ENCODE peak calls at places on chromosome 9, in eight cellular contexts. One of them, this sample, is unnamed.

GRCh38 chr9:127897194-127897692 is 2.2 kb downstream of the ST6GALNAC6 start:
- DNase-seq in uterus: peak
- DNase-seq in cardiac muscle cell: peak
- DNase-seq in left ventricle myocardium inferior: peak
- DNase-seq in tibial artery: peak
- DNase-seq in thyroid gland: peak
- DNase-seq in foreskin fibroblast: peak
- DNase-seq in kidney epithelial cell: no peak
- DNase-seq in this sample: no peak

GRCh38 chr9:1659036-1659701 is 356.0 kb upstream of the SMARCA2 start:
- DNase-seq in tibial artery: no peak
- DNase-seq in kidney epithelial cell: no peak
- DNase-seq in thyroid gland: no peak
- DNase-seq in cardiac muscle cell: no peak
- DNase-seq in left ventricle myocardium inferior: no peak
- DNase-seq in foreskin fibroblast: no peak
- DNase-seq in uterus: no peak
- DNase-seq in this sample: no peak

GRCh38 chr9:98764351-98764750 is 32.0 kb downstream of the ANKS6 start:
- DNase-seq in left ventricle myocardium inferior: no peak
- DNase-seq in foreskin fibroblast: peak
- DNase-seq in cardiac muscle cell: no peak
- DNase-seq in kidney epithelial cell: no peak
- DNase-seq in thyroid gland: no peak
- DNase-seq in tibial artery: no peak
- DNase-seq in uterus: no peak
- DNase-seq in this sample: no peak

GRCh38 chr9:25677301-25678146 is 720 bp downstream of the TUSC1 start:
- DNase-seq in tibial artery: peak
- DNase-seq in foreskin fibroblast: peak
- DNase-seq in thyroid gland: peak
- DNase-seq in kidney epithelial cell: no peak
- DNase-seq in cardiac muscle cell: peak
- DNase-seq in left ventricle myocardium inferior: peak
- DNase-seq in uterus: peak
- DNase-seq in this sample: peak

GRCh38 chr9:80691229-80691628 is 998.1 kb downstream of the TLE1 start:
- DNase-seq in foreskin fibroblast: no peak
- DNase-seq in left ventricle myocardium inferior: no peak
- DNase-seq in kidney epithelial cell: no peak
- DNase-seq in thyroid gland: no peak
- DNase-seq in tibial artery: no peak
- DNase-seq in uterus: no peak
- DNase-seq in cardiac muscle cell: no peak
- DNase-seq in this sample: no peak

GRCh38 chr9:86285247-86285646 is 2.9 kb upstream of the ISCA1 start:
- DNase-seq in cardiac muscle cell: no peak
- DNase-seq in left ventricle myocardium inferior: no peak
- DNase-seq in uterus: no peak
- DNase-seq in tibial artery: no peak
- DNase-seq in foreskin fibroblast: no peak
- DNase-seq in kidney epithelial cell: no peak
- DNase-seq in thyroid gland: no peak
- DNase-seq in this sample: no peak

GRCh38 chr9:95753762-95754465 is 121.6 kb upstream of the ERCC6L2 start:
- DNase-seq in left ventricle myocardium inferior: peak
- DNase-seq in kidney epithelial cell: no peak
- DNase-seq in uterus: peak
- DNase-seq in cardiac muscle cell: no peak
- DNase-seq in tibial artery: no peak
- DNase-seq in thyroid gland: no peak
- DNase-seq in foreskin fibroblast: no peak
- DNase-seq in this sample: no peak

GRCh38 chr9:85858351-85858750 is 82.6 kb upstream of the NAA35 start:
- DNase-seq in tibial artery: no peak
- DNase-seq in cardiac muscle cell: no peak
- DNase-seq in uterus: no peak
- DNase-seq in foreskin fibroblast: no peak
- DNase-seq in kidney epithelial cell: no peak
- DNase-seq in thyroid gland: no peak
- DNase-seq in left ventricle myocardium inferior: no peak
- DNase-seq in this sample: no peak

GRCh38 chr9:81653240-81653639 is 36.1 kb downstream of the TLE1 start:
- DNase-seq in foreskin fibroblast: peak
- DNase-seq in kidney epithelial cell: no peak
- DNase-seq in uterus: no peak
- DNase-seq in left ventricle myocardium inferior: no peak
- DNase-seq in thyroid gland: no peak
- DNase-seq in tibial artery: no peak
- DNase-seq in cardiac muscle cell: no peak
- DNase-seq in this sample: no peak

GRCh38 chr9:106961623-106962022 is 98.7 kb downstream of the ZNF462 start:
- DNase-seq in tibial artery: no peak
- DNase-seq in left ventricle myocardium inferior: no peak
- DNase-seq in cardiac muscle cell: no peak
- DNase-seq in uterus: no peak
- DNase-seq in thyroid gland: no peak
- DNase-seq in foreskin fibroblast: peak
- DNase-seq in kidney epithelial cell: no peak
- DNase-seq in this sample: no peak

GRCh38 chr9:72577212-72577753 is 55.9 kb downstream of the TMC1 start:
- DNase-seq in tibial artery: peak
- DNase-seq in left ventricle myocardium inferior: no peak
- DNase-seq in thyroid gland: peak
- DNase-seq in foreskin fibroblast: peak
- DNase-seq in kidney epithelial cell: no peak
- DNase-seq in cardiac muscle cell: no peak
- DNase-seq in uterus: peak
- DNase-seq in this sample: peak

GRCh38 chr9:129962889-129963703 is 79.9 kb downstream of the FNBP1 start:
- DNase-seq in kidney epithelial cell: no peak
- DNase-seq in foreskin fibroblast: peak
- DNase-seq in left ventricle myocardium inferior: peak
- DNase-seq in thyroid gland: peak
- DNase-seq in cardiac muscle cell: peak
- DNase-seq in uterus: no peak
- DNase-seq in tibial artery: peak
- DNase-seq in this sample: no peak

GRCh38 chr9:12640021-12640587 is 53.1 kb upstream of the TYRP1 start:
- DNase-seq in uterus: no peak
- DNase-seq in thyroid gland: no peak
- DNase-seq in foreskin fibroblast: peak
- DNase-seq in kidney epithelial cell: peak
- DNase-seq in left ventricle myocardium inferior: no peak
- DNase-seq in cardiac muscle cell: peak
- DNase-seq in tibial artery: no peak
- DNase-seq in this sample: peak

GRCh38 chr9:107548298-107549142 is 59.0 kb upstream of the KLF4 start:
- DNase-seq in cardiac muscle cell: no peak
- DNase-seq in foreskin fibroblast: peak
- DNase-seq in tibial artery: peak
- DNase-seq in uterus: peak
- DNase-seq in left ventricle myocardium inferior: no peak
- DNase-seq in thyroid gland: no peak
- DNase-seq in kidney epithelial cell: peak
- DNase-seq in this sample: peak

GRCh38 chr9:80968611-80969010 is 720.7 kb downstream of the TLE1 start:
- DNase-seq in thyroid gland: no peak
- DNase-seq in cardiac muscle cell: no peak
- DNase-seq in foreskin fibroblast: peak
- DNase-seq in kidney epithelial cell: peak
- DNase-seq in left ventricle myocardium inferior: no peak
- DNase-seq in tibial artery: no peak
- DNase-seq in uterus: no peak
- DNase-seq in this sample: peak

GRCh38 chr9:6229604-6230003 is 14.0 kb downstream of the IL33 start:
- DNase-seq in cardiac muscle cell: no peak
- DNase-seq in tibial artery: no peak
- DNase-seq in thyroid gland: no peak
- DNase-seq in left ventricle myocardium inferior: no peak
- DNase-seq in foreskin fibroblast: peak
- DNase-seq in uterus: no peak
- DNase-seq in kidney epithelial cell: no peak
- DNase-seq in this sample: no peak

GRCh38 chr9:129437626-129438323 is 183.1 kb downstream of the C9orf50 start:
- DNase-seq in cardiac muscle cell: no peak
- DNase-seq in thyroid gland: peak
- DNase-seq in left ventricle myocardium inferior: no peak
- DNase-seq in tibial artery: no peak
- DNase-seq in uterus: peak
- DNase-seq in foreskin fibroblast: peak
- DNase-seq in kidney epithelial cell: no peak
- DNase-seq in this sample: no peak

GRCh38 chr9:122527193-122527592 is at the start of gene OR1N1:
- DNase-seq in left ventricle myocardium inferior: no peak
- DNase-seq in thyroid gland: no peak
- DNase-seq in tibial artery: no peak
- DNase-seq in uterus: no peak
- DNase-seq in kidney epithelial cell: no peak
- DNase-seq in foreskin fibroblast: no peak
- DNase-seq in cardiac muscle cell: no peak
- DNase-seq in this sample: no peak

GRCh38 chr9:77063645-77064285 is 44.3 kb downstream of the FOXB2 start:
- DNase-seq in tibial artery: no peak
- DNase-seq in foreskin fibroblast: peak
- DNase-seq in uterus: no peak
- DNase-seq in kidney epithelial cell: no peak
- DNase-seq in thyroid gland: no peak
- DNase-seq in cardiac muscle cell: no peak
- DNase-seq in left ventricle myocardium inferior: no peak
- DNase-seq in this sample: peak

GRCh38 chr9:119639287-119639955 is 270.2 kb upstream of the BRINP1 start:
- DNase-seq in left ventricle myocardium inferior: no peak
- DNase-seq in uterus: no peak
- DNase-seq in cardiac muscle cell: peak
- DNase-seq in thyroid gland: no peak
- DNase-seq in tibial artery: no peak
- DNase-seq in foreskin fibroblast: peak
- DNase-seq in kidney epithelial cell: peak
- DNase-seq in this sample: peak

GRCh38 chr9:34318163-34318790 is 10.8 kb downstream of the KIF24 start:
- DNase-seq in foreskin fibroblast: no peak
- DNase-seq in cardiac muscle cell: no peak
- DNase-seq in tibial artery: no peak
- DNase-seq in left ventricle myocardium inferior: no peak
- DNase-seq in kidney epithelial cell: no peak
- DNase-seq in thyroid gland: no peak
- DNase-seq in uterus: no peak
- DNase-seq in this sample: no peak

GRCh38 chr9:37508135-37508833 is 22.5 kb downstream of the POLR1E start:
- DNase-seq in tibial artery: no peak
- DNase-seq in kidney epithelial cell: no peak
- DNase-seq in cardiac muscle cell: no peak
- DNase-seq in uterus: no peak
- DNase-seq in thyroid gland: no peak
- DNase-seq in foreskin fibroblast: peak
- DNase-seq in left ventricle myocardium inferior: no peak
- DNase-seq in this sample: no peak

GRCh38 chr9:109475526-109475925 is 22.6 kb downstream of the PTPN3 start:
- DNase-seq in foreskin fibroblast: no peak
- DNase-seq in tibial artery: peak
- DNase-seq in thyroid gland: peak
- DNase-seq in kidney epithelial cell: no peak
- DNase-seq in left ventricle myocardium inferior: no peak
- DNase-seq in uterus: no peak
- DNase-seq in cardiac muscle cell: no peak
- DNase-seq in this sample: no peak

GRCh38 chr9:12819436-12820185 is 44.8 kb downstream of the LURAP1L start:
- DNase-seq in cardiac muscle cell: no peak
- DNase-seq in tibial artery: no peak
- DNase-seq in kidney epithelial cell: no peak
- DNase-seq in thyroid gland: no peak
- DNase-seq in left ventricle myocardium inferior: no peak
- DNase-seq in uterus: no peak
- DNase-seq in foreskin fibroblast: no peak
- DNase-seq in this sample: no peak

GRCh38 chr9:35923927-35924763 is 14.9 kb downstream of the SPAAR start:
- DNase-seq in uterus: peak
- DNase-seq in tibial artery: no peak
- DNase-seq in kidney epithelial cell: peak
- DNase-seq in left ventricle myocardium inferior: no peak
- DNase-seq in thyroid gland: peak
- DNase-seq in cardiac muscle cell: no peak
- DNase-seq in foreskin fibroblast: peak
- DNase-seq in this sample: peak
- H3K4me3 ChIP-seq in uterus: no peak
- H3K4me3 ChIP-seq in tibial artery: no peak
- H3K4me3 ChIP-seq in kidney epithelial cell: no peak
- H3K4me3 ChIP-seq in left ventricle myocardium inferior: no peak
- H3K4me3 ChIP-seq in thyroid gland: no peak
- H3K4me3 ChIP-seq in cardiac muscle cell: no peak
- H3K4me3 ChIP-seq in foreskin fibroblast: no peak
- H3K4me3 ChIP-seq in this sample: no peak

GRCh38 chr9:113410207-113411158 is at the start of the genes C9orf43 and POLE3:
- DNase-seq in cardiac muscle cell: peak
- DNase-seq in kidney epithelial cell: peak
- DNase-seq in tibial artery: peak
- DNase-seq in foreskin fibroblast: peak
- DNase-seq in thyroid gland: peak
- DNase-seq in left ventricle myocardium inferior: peak
- DNase-seq in uterus: peak
- DNase-seq in this sample: peak
- TF ChIP-seq CTCF in cardiac muscle cell: no peak
- TF ChIP-seq CTCF in kidney epithelial cell: no peak
- TF ChIP-seq CTCF in tibial artery: no peak
- TF ChIP-seq CTCF in foreskin fibroblast: no peak
- TF ChIP-seq CTCF in thyroid gland: no peak
- TF ChIP-seq CTCF in left ventricle myocardium inferior: no peak
- TF ChIP-seq CTCF in uterus: peak
- TF ChIP-seq CTCF in this sample: no peak

GRCh38 chr9:137435381-137435891 is 5.7 kb downstream of the ENTPD8 start:
- DNase-seq in thyroid gland: no peak
- DNase-seq in left ventricle myocardium inferior: peak
- DNase-seq in kidney epithelial cell: no peak
- DNase-seq in tibial artery: no peak
- DNase-seq in cardiac muscle cell: no peak
- DNase-seq in uterus: no peak
- DNase-seq in foreskin fibroblast: no peak
- DNase-seq in this sample: no peak
- H3K4me3 ChIP-seq in thyroid gland: no peak
- H3K4me3 ChIP-seq in left ventricle myocardium inferior: no peak
- H3K4me3 ChIP-seq in kidney epithelial cell: no peak
- H3K4me3 ChIP-seq in tibial artery: no peak
- H3K4me3 ChIP-seq in cardiac muscle cell: no peak
- H3K4me3 ChIP-seq in uterus: no peak
- H3K4me3 ChIP-seq in foreskin fibroblast: no peak
- H3K4me3 ChIP-seq in this sample: no peak

DNA sequence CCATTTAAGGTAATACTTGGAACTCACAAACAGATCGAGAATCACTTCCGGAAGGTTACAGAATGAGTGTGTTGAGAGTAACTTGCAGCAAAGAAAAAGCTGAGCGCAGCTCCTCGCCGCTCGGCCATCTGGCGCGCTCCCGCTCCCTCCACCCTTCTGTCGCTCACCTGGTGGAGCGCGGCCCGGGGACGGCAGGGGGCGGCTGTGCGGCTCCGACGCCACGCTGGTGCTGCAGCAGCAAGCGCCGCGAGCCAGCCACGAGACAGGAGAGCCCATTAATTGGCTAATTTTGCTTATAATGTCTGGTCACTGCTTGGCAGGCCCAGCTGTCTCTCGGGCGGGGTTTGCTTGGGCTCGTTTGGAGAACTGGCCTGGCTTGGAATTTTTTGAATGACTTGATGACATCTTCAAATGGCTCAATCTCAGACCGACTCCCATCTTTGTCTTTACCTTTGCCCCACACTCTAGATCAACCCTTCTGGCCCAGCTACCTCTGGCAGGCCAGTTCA is 601.8 kb downstream of the CCDC171 start:
- DNase-seq in foreskin fibroblast: no peak
- DNase-seq in kidney epithelial cell: no peak
- DNase-seq in cardiac muscle cell: peak
- DNase-seq in tibial artery: peak
- DNase-seq in left ventricle myocardium inferior: peak
- DNase-seq in thyroid gland: peak
- DNase-seq in uterus: no peak
- DNase-seq in this sample: no peak
- TF ChIP-seq CTCF in foreskin fibroblast: peak
- TF ChIP-seq CTCF in kidney epithelial cell: peak
- TF ChIP-seq CTCF in cardiac muscle cell: peak
- TF ChIP-seq CTCF in tibial artery: no peak
- TF ChIP-seq CTCF in left ventricle myocardium inferior: peak
- TF ChIP-seq CTCF in thyroid gland: no peak
- TF ChIP-seq CTCF in uterus: no peak
- TF ChIP-seq CTCF in this sample: peak

This sample was measured in astrocyte of the cerebellum.